ENCODE peak calls at places on chromosomes 7 and 10, in nine cellular contexts. One of them, this sample, is unnamed.

GRCh38 chr10:51656467-51656866 is 42.9 kb downstream of the CSTF2T start:
- DNase-seq in fibroblast of villous mesenchyme: no peak
- DNase-seq in astrocyte of the cerebellum: no peak
- DNase-seq in GM23338: no peak
- DNase-seq in coronary artery: no peak
- DNase-seq in fibroblast of lung: no peak
- DNase-seq in endothelial cell: no peak
- DNase-seq in neural crest cell: no peak
- DNase-seq in PC-9: no peak
- DNase-seq in this sample: no peak

GRCh38 chr7:90320801-90321494 is at the start of gene FAM237B:
- DNase-seq in GM23338: peak; percentile 56
- DNase-seq in fibroblast of villous mesenchyme: peak; percentile 10
- DNase-seq in PC-9: no peak
- DNase-seq in endothelial cell: peak; percentile 51
- DNase-seq in fibroblast of lung: peak; percentile 34
- DNase-seq in astrocyte of the cerebellum: no peak
- DNase-seq in neural crest cell: peak; percentile 11
- DNase-seq in coronary artery: no peak
- DNase-seq in this sample: no peak

GRCh38 chr10:5958077-5958476 is 19.3 kb downstream of the IL15RA start:
- DNase-seq in GM23338: no peak
- DNase-seq in coronary artery: no peak
- DNase-seq in fibroblast of villous mesenchyme: peak; percentile 75
- DNase-seq in endothelial cell: no peak
- DNase-seq in fibroblast of lung: peak; percentile 90
- DNase-seq in PC-9: no peak
- DNase-seq in astrocyte of the cerebellum: peak; percentile 57
- DNase-seq in neural crest cell: no peak
- DNase-seq in this sample: peak; percentile 63

GRCh38 chr10:29980084-29980483 is 79.3 kb downstream of the JCAD start:
- DNase-seq in neural crest cell: no peak
- DNase-seq in fibroblast of villous mesenchyme: peak; percentile 33
- DNase-seq in PC-9: no peak
- DNase-seq in endothelial cell: no peak
- DNase-seq in coronary artery: no peak
- DNase-seq in astrocyte of the cerebellum: no peak
- DNase-seq in fibroblast of lung: peak; percentile 63
- DNase-seq in GM23338: no peak
- DNase-seq in this sample: no peak

GRCh38 chr7:87474533-87475358 is 734 bp downstream of the ABCB4 start:
- DNase-seq in astrocyte of the cerebellum: no peak
- DNase-seq in PC-9: peak; percentile 46
- DNase-seq in coronary artery: no peak
- DNase-seq in neural crest cell: peak; percentile 39
- DNase-seq in fibroblast of villous mesenchyme: peak; percentile 3
- DNase-seq in endothelial cell: no peak
- DNase-seq in GM23338: peak; percentile 26
- DNase-seq in fibroblast of lung: no peak
- DNase-seq in this sample: peak; percentile 51

GRCh38 chr10:72175166-72175565 is 40.6 kb upstream of the ANAPC16 start:
- DNase-seq in astrocyte of the cerebellum: no peak
- DNase-seq in neural crest cell: no peak
- DNase-seq in fibroblast of villous mesenchyme: peak; percentile 28
- DNase-seq in fibroblast of lung: peak; percentile 45
- DNase-seq in endothelial cell: no peak
- DNase-seq in coronary artery: no peak
- DNase-seq in GM23338: no peak
- DNase-seq in PC-9: peak; percentile 49
- DNase-seq in this sample: peak; percentile 59

GRCh38 chr7:869348-869747 is 7.0 kb upstream of the GET4 start:
- DNase-seq in PC-9: no peak
- DNase-seq in GM23338: no peak
- DNase-seq in coronary artery: no peak
- DNase-seq in fibroblast of lung: no peak
- DNase-seq in astrocyte of the cerebellum: no peak
- DNase-seq in endothelial cell: no peak
- DNase-seq in fibroblast of villous mesenchyme: no peak
- DNase-seq in neural crest cell: no peak
- DNase-seq in this sample: no peak

GRCh38 chr7:95886501-95887090 is 114.2 kb downstream of the DYNC1I1 start:
- DNase-seq in neural crest cell: no peak
- DNase-seq in coronary artery: no peak
- DNase-seq in PC-9: peak; percentile 41
- DNase-seq in endothelial cell: peak; percentile 15
- DNase-seq in astrocyte of the cerebellum: no peak
- DNase-seq in fibroblast of lung: peak; percentile 49
- DNase-seq in fibroblast of villous mesenchyme: no peak
- DNase-seq in GM23338: peak; percentile 54
- DNase-seq in this sample: no peak

GRCh38 chr7:116236020-116236630 is 25.8 kb downstream of the TES start:
- DNase-seq in GM23338: peak; percentile 67
- DNase-seq in neural crest cell: peak; percentile 33
- DNase-seq in coronary artery: no peak
- DNase-seq in astrocyte of the cerebellum: no peak
- DNase-seq in PC-9: no peak
- DNase-seq in fibroblast of villous mesenchyme: peak; percentile 73
- DNase-seq in fibroblast of lung: peak; percentile 77
- DNase-seq in endothelial cell: peak; percentile 33
- DNase-seq in this sample: peak; percentile 44

GRCh38 chr10:78952018-78952417 is 116.7 kb upstream of the ZMIZ1 start:
- DNase-seq in fibroblast of lung: peak; percentile 61
- DNase-seq in coronary artery: no peak
- DNase-seq in neural crest cell: no peak
- DNase-seq in PC-9: no peak
- DNase-seq in endothelial cell: no peak
- DNase-seq in fibroblast of villous mesenchyme: no peak
- DNase-seq in GM23338: no peak
- DNase-seq in astrocyte of the cerebellum: no peak
- DNase-seq in this sample: no peak

GRCh38 chr7:88259656-88260380 is 40.0 kb upstream of the SRI start:
- DNase-seq in astrocyte of the cerebellum: no peak
- DNase-seq in endothelial cell: no peak
- DNase-seq in fibroblast of villous mesenchyme: no peak
- DNase-seq in fibroblast of lung: no peak
- DNase-seq in PC-9: peak; percentile 85
- DNase-seq in GM23338: no peak
- DNase-seq in neural crest cell: no peak
- DNase-seq in coronary artery: no peak
- DNase-seq in this sample: no peak

DNA sequence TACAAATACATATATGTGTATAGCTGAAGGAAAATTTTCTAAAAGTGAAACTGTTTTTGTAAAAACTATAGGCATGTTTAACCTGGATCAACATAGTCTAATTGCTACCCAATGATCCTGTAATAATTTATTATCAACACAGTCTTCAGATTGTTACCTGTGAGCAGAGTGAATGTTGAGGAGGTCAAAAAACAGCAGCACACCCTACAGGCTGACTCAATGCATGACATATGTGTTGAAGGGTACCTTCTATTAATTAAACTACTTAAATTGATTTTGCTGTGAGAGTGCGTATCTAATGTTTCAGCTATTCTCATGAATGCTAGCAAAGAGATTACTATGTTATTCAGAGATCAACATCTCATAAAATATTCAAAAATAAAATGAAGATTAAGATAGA is 411.4 kb downstream of the TNS3 start:
- DNase-seq in endothelial cell: no peak
- DNase-seq in fibroblast of villous mesenchyme: peak; percentile 24
- DNase-seq in coronary artery: no peak
- DNase-seq in astrocyte of the cerebellum: no peak
- DNase-seq in GM23338: peak; percentile 31
- DNase-seq in PC-9: no peak
- DNase-seq in fibroblast of lung: peak; percentile 19
- DNase-seq in neural crest cell: no peak
- DNase-seq in this sample: no peak
- TF ChIP-seq CTCF in endothelial cell: peak; percentile 52
- TF ChIP-seq CTCF in fibroblast of villous mesenchyme: peak; percentile 60
- TF ChIP-seq CTCF in coronary artery: no peak
- TF ChIP-seq CTCF in astrocyte of the cerebellum: peak; percentile 31
- TF ChIP-seq CTCF in GM23338: peak; percentile 60
- TF ChIP-seq CTCF in PC-9: peak; percentile 60
- TF ChIP-seq CTCF in fibroblast of lung: peak; percentile 53
- TF ChIP-seq CTCF in neural crest cell: peak; percentile 53
- TF ChIP-seq CTCF in this sample: peak; percentile 76

DNA sequence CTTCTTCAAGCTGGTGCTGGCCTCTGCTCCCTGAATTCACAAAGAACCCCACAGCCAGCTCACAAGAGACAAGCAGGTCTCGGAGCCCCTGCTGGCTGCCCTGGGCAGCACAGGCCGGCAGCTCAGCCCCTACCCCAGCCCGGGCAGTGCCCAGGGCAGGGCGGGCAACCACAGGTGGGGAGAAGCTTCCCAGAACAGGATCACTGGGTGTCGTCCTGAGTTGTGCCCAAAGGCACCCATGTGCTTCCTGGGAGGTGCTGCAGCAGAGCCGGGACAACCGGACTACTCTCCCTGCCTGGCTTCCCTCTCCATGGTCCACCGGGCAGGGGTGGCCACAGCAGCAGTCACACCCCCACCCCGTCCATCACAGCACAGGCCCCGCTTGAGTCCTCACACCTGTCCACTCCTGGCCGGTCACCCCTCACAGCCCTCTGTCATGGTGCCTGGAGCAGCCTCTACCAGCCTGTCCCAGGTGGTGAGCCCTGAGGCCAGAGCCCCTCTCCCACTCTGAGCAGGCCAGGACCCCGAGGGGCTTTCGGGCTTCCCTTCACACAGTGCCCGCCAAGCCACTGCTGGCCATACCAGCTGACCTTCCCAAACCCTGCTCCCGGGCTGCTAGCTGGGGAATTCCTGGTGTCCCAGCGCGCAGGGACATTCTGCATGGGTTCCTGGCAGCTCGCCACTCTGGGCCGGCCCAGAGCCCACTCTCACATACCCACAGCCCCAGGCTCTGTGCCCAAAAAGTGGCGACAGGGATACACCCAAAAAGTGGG is 3.1 kb downstream of the RASGEF1A start:
- DNase-seq in fibroblast of villous mesenchyme: no peak
- DNase-seq in neural crest cell: no peak
- DNase-seq in PC-9: no peak
- DNase-seq in fibroblast of lung: no peak
- DNase-seq in astrocyte of the cerebellum: no peak
- DNase-seq in GM23338: peak; percentile 53
- DNase-seq in endothelial cell: no peak
- DNase-seq in coronary artery: peak; percentile 54
- DNase-seq in this sample: no peak
- TF ChIP-seq CTCF in fibroblast of villous mesenchyme: peak; percentile 11
- TF ChIP-seq CTCF in neural crest cell: peak; percentile 41
- TF ChIP-seq CTCF in PC-9: peak; percentile 46
- TF ChIP-seq CTCF in fibroblast of lung: peak; percentile 8
- TF ChIP-seq CTCF in astrocyte of the cerebellum: peak; percentile 35
- TF ChIP-seq CTCF in GM23338: peak; percentile 33
- TF ChIP-seq CTCF in endothelial cell: peak; percentile 60
- TF ChIP-seq CTCF in coronary artery: no peak
- TF ChIP-seq CTCF in this sample: peak; percentile 44

GRCh38 chr10:94225589-94225988 is 137.2 kb downstream of the NOC3L start:
- DNase-seq in fibroblast of villous mesenchyme: peak; percentile 7
- DNase-seq in neural crest cell: no peak
- DNase-seq in GM23338: peak; percentile 56
- DNase-seq in PC-9: no peak
- DNase-seq in fibroblast of lung: peak; percentile 35
- DNase-seq in astrocyte of the cerebellum: no peak
- DNase-seq in endothelial cell: no peak
- DNase-seq in coronary artery: no peak
- DNase-seq in this sample: peak; percentile 17
- TF ChIP-seq CTCF in fibroblast of villous mesenchyme: peak; percentile 30
- TF ChIP-seq CTCF in neural crest cell: no peak
- TF ChIP-seq CTCF in GM23338: peak; percentile 72
- TF ChIP-seq CTCF in PC-9: peak; percentile 15
- TF ChIP-seq CTCF in fibroblast of lung: peak; percentile 34
- TF ChIP-seq CTCF in astrocyte of the cerebellum: no peak
- TF ChIP-seq CTCF in endothelial cell: no peak
- TF ChIP-seq CTCF in coronary artery: no peak
- TF ChIP-seq CTCF in this sample: peak; percentile 60

GRCh38 chr10:26890956-26891355 is 30.2 kb upstream of the ABI1 start:
- DNase-seq in PC-9: peak; percentile 41
- DNase-seq in coronary artery: no peak
- DNase-seq in fibroblast of villous mesenchyme: peak; percentile 74
- DNase-seq in fibroblast of lung: peak; percentile 76
- DNase-seq in neural crest cell: peak; percentile 61
- DNase-seq in astrocyte of the cerebellum: peak; percentile 46
- DNase-seq in endothelial cell: peak; percentile 71
- DNase-seq in GM23338: peak; percentile 85
- DNase-seq in this sample: peak; percentile 72
- TF ChIP-seq CTCF in PC-9: peak; percentile 69
- TF ChIP-seq CTCF in coronary artery: no peak
- TF ChIP-seq CTCF in fibroblast of villous mesenchyme: peak; percentile 75
- TF ChIP-seq CTCF in fibroblast of lung: peak; percentile 75
- TF ChIP-seq CTCF in neural crest cell: peak; percentile 70
- TF ChIP-seq CTCF in astrocyte of the cerebellum: peak; percentile 63
- TF ChIP-seq CTCF in endothelial cell: peak; percentile 56
- TF ChIP-seq CTCF in GM23338: peak; percentile 91
- TF ChIP-seq CTCF in this sample: peak; percentile 80

GRCh38 chr7:105738133-105738532 is 138.3 kb downstream of the ATXN7L1 start:
- DNase-seq in endothelial cell: no peak
- DNase-seq in astrocyte of the cerebellum: no peak
- DNase-seq in fibroblast of villous mesenchyme: no peak
- DNase-seq in neural crest cell: no peak
- DNase-seq in coronary artery: no peak
- DNase-seq in GM23338: no peak
- DNase-seq in fibroblast of lung: no peak
- DNase-seq in PC-9: no peak
- DNase-seq in this sample: no peak
- TF ChIP-seq CTCF in endothelial cell: no peak
- TF ChIP-seq CTCF in astrocyte of the cerebellum: no peak
- TF ChIP-seq CTCF in fibroblast of villous mesenchyme: no peak
- TF ChIP-seq CTCF in neural crest cell: peak; percentile 20
- TF ChIP-seq CTCF in coronary artery: no peak
- TF ChIP-seq CTCF in GM23338: peak; percentile 16
- TF ChIP-seq CTCF in fibroblast of lung: no peak
- TF ChIP-seq CTCF in PC-9: no peak
- TF ChIP-seq CTCF in this sample: peak; percentile 18

GRCh38 chr7:137508437-137509175 is 165.1 kb upstream of the PTN start:
- DNase-seq in endothelial cell: no peak
- DNase-seq in neural crest cell: no peak
- DNase-seq in coronary artery: no peak
- DNase-seq in GM23338: peak; percentile 7
- DNase-seq in fibroblast of lung: peak; percentile 45
- DNase-seq in fibroblast of villous mesenchyme: peak; percentile 61
- DNase-seq in PC-9: peak; percentile 44
- DNase-seq in astrocyte of the cerebellum: peak; percentile 59
- DNase-seq in this sample: peak; percentile 72

GRCh38 chr7:137507096-137507495 is 163.6 kb upstream of the PTN start:
- DNase-seq in endothelial cell: no peak
- DNase-seq in neural crest cell: no peak
- DNase-seq in fibroblast of lung: no peak
- DNase-seq in fibroblast of villous mesenchyme: peak; percentile 31
- DNase-seq in coronary artery: no peak
- DNase-seq in GM23338: no peak
- DNase-seq in astrocyte of the cerebellum: no peak
- DNase-seq in PC-9: no peak
- DNase-seq in this sample: no peak

GRCh38 chr7:137501561-137501960 is 158.0 kb upstream of the PTN start:
- DNase-seq in GM23338: no peak
- DNase-seq in neural crest cell: no peak
- DNase-seq in endothelial cell: no peak
- DNase-seq in astrocyte of the cerebellum: no peak
- DNase-seq in fibroblast of lung: no peak
- DNase-seq in coronary artery: no peak
- DNase-seq in PC-9: no peak
- DNase-seq in fibroblast of villous mesenchyme: no peak
- DNase-seq in this sample: no peak

GRCh38 chr7:137506031-137506430 is 162.5 kb upstream of the PTN start:
- DNase-seq in astrocyte of the cerebellum: no peak
- DNase-seq in neural crest cell: no peak
- DNase-seq in fibroblast of villous mesenchyme: no peak
- DNase-seq in fibroblast of lung: no peak
- DNase-seq in PC-9: no peak
- DNase-seq in endothelial cell: no peak
- DNase-seq in GM23338: no peak
- DNase-seq in coronary artery: no peak
- DNase-seq in this sample: no peak
- TF ChIP-seq CTCF in astrocyte of the cerebellum: no peak
- TF ChIP-seq CTCF in neural crest cell: no peak
- TF ChIP-seq CTCF in fibroblast of villous mesenchyme: no peak
- TF ChIP-seq CTCF in fibroblast of lung: no peak
- TF ChIP-seq CTCF in PC-9: no peak
- TF ChIP-seq CTCF in endothelial cell: no peak
- TF ChIP-seq CTCF in GM23338: no peak
- TF ChIP-seq CTCF in coronary artery: no peak
- TF ChIP-seq CTCF in this sample: no peak